ENCODE peak calls at places on chromosomes 3 and 15, in seven cellular contexts. E is iris pigment epithelial cell, D is GM12865, V is Panc1, W is 8988T, Z is K562, P is iPS DF 6.9. G is an unnamed sample.

GRCh38 chr3:100630664-100631063 is 21.3 kb downstream of the ADGRG7 start:
- DNase-seq in E (peak; percentile 8), D (no peak), V (no peak), W (no peak), Z (peak; percentile 11), P (no peak), G (no peak)

GRCh38 chr15:69996842-69997478 is 100.8 kb downstream of the TLE3 start:
- DNase-seq in E (no peak), D (no peak), V (no peak), W (no peak), Z (no peak), P (no peak), G (no peak)

GRCh38 chr15:96746621-96747155 is 416.2 kb downstream of the NR2F2 start:
- DNase-seq in E (no peak), D (no peak), V (no peak), W (no peak), Z (no peak), P (no peak), G (no peak)

GRCh38 chr15:71151061-71151460 is 35.8 kb downstream of the THSD4 start:
- DNase-seq in E (peak; percentile 65), D (no peak), V (no peak), W (no peak), Z (no peak), P (no peak), G (no peak)

GRCh38 chr3:59425942-59426341 is 376.1 kb upstream of the CFAP20DC start:
- DNase-seq in E (peak; percentile 31), D (peak; percentile 59), V (no peak), W (no peak), Z (no peak), P (no peak), G (no peak)

GRCh38 chr3:12234906-12235305 is 54.0 kb upstream of the PPARG start:
- DNase-seq in E (peak; percentile 20), D (no peak), V (no peak), W (no peak), Z (no peak), P (no peak), G (no peak)

GRCh38 chr3:100993309-100993708 is at the start of gene ABI3BP:
- DNase-seq in E (peak; percentile 89), D (peak; percentile 13), V (no peak), W (no peak), Z (peak; percentile 14), P (no peak), G (no peak)

GRCh38 chr3:110414851-110415250 is 656.8 kb upstream of the NECTIN3 start:
- DNase-seq in E (peak; percentile 91), D (no peak), V (no peak), W (no peak), Z (no peak), P (no peak), G (no peak)

GRCh38 chr15:73948396-73948795 is 22.1 kb downstream of the LOXL1 start:
- DNase-seq in E (no peak), D (no peak), V (no peak), W (no peak), Z (no peak), P (no peak), G (no peak)

GRCh38 chr3:187900961-187901755 is 155.9 kb upstream of the BCL6 start:
- DNase-seq in E (no peak), D (peak; percentile 10), V (no peak), W (no peak), Z (no peak), P (no peak), G (no peak)

GRCh38 chr3:38000965-38001455 is 10.4 kb downstream of the VILL start:
- DNase-seq in E (no peak), D (no peak), V (no peak), W (no peak), Z (no peak), P (no peak), G (no peak)

GRCh38 chr15:39310633-39311032 is 270.2 kb upstream of the THBS1 start:
- DNase-seq in E (no peak), D (no peak), V (no peak), W (no peak), Z (no peak), P (no peak), G (no peak)